ENCODE peak calls at places on chromosomes 1 and 21, in seven cellular contexts. Z is cardiac muscle cell, W is AG10803, Q is colonic mucosa, S is A549, J is PC-3, I is SK-N-SH. L is an unnamed sample.

GRCh38 chr1:111216751-111217150 is 10.8 kb upstream of the CHI3L2 start:
- DNase-seq in S (no peak), Q (no peak), J (no peak), Z (no peak), W (no peak), I (no peak), L (no peak)

GRCh38 chr1:47881505-47882442 is 115.4 kb downstream of the TRABD2B start:
- DNase-seq in S (no peak), Q (no peak), I (peak; percentile 84), Z (no peak), W (peak; percentile 81), J (no peak), L (peak; percentile 94)

GRCh38 chr1:42479621-42480020 is 16.5 kb downstream of the CCDC30 start:
- DNase-seq in J (peak; percentile 55), S (peak; percentile 53), I (no peak), W (peak; percentile 5), Q (no peak), Z (no peak), L (peak; percentile 6)

GRCh38 chr1:206685749-206686485 is 1.2 kb downstream of the MAPKAPK2 start:
- DNase-seq in Z (peak; percentile 88), W (peak; percentile 74), Q (peak; percentile 56), I (peak; percentile 78), J (peak; percentile 83), S (peak; percentile 38), L (peak; percentile 64)

GRCh38 chr1:110383311-110383990 is 7.4 kb downstream of the SLC16A4 start:
- DNase-seq in Z (no peak), W (peak; percentile 37), I (no peak), Q (no peak), J (peak; percentile 76), S (peak; percentile 9), L (peak; percentile 50)

GRCh38 chr21:15706686-15707085 is 23.1 kb upstream of the USP25 start:
- DNase-seq in W (peak; percentile 97), J (peak; percentile 99), Z (no peak), Q (peak; percentile 53), S (peak; percentile 66), I (no peak), L (peak; percentile 96)

GRCh38 chr1:213418268-213419068 is 367.4 kb downstream of the RPS6KC1 start:
- DNase-seq in W (no peak), J (no peak), S (no peak), Q (no peak), Z (no peak), I (no peak), L (no peak)

GRCh38 chr1:51661081-51661518 is 44.2 kb downstream of the OSBPL9 start:
- DNase-seq in S (peak; percentile 58), J (peak; percentile 87), I (no peak), W (peak; percentile 98), Q (no peak), Z (peak; percentile 22), L (peak; percentile 90)

GRCh38 chr1:11729498-11730428 is 6.2 kb upstream of the AGTRAP start:
- DNase-seq in S (no peak), Z (no peak), I (no peak), W (no peak), J (no peak), Q (peak; percentile 34), L (no peak)

GRCh38 chr1:79716481-79716880 is 710.0 kb upstream of the ADGRL4 start:
- DNase-seq in W (peak; percentile 54), Q (no peak), I (no peak), J (peak; percentile 69), Z (no peak), S (peak; percentile 4), L (peak; percentile 57)

GRCh38 chr1:203173566-203173965 is 2.1 kb downstream of the MYBPH start:
- DNase-seq in Z (no peak), S (no peak), I (no peak), Q (no peak), W (no peak), J (no peak), L (no peak)

GRCh38 chr1:63453232-63453631 is 69.8 kb downstream of the ITGB3BP start:
- DNase-seq in Q (no peak), S (no peak), I (no peak), Z (no peak), W (no peak), J (no peak), L (no peak)

GRCh38 chr1:76284842-76285241 is 210.3 kb downstream of the ST6GALNAC3 start:
- DNase-seq in Q (no peak), S (no peak), W (no peak), Z (no peak), J (no peak), I (no peak), L (no peak)

DNA sequence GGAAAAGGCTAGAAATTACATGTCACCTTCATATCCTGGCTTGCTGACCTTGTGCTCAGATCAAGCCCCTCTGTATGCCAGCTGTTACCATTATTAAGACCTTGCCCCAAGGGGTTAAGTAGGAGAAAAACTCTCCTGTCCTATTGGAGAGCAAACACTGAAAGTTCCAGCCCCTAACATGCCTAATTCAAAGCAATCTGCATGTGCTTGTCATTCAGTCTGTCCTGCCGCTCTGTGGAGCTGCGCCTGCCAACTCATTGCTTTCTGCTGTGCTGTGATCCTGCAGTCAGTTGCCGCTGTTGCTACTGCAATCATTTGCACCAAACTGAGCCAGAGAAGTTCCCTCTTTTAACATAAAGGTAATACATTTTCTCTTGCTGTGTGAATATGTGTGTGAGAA is 113.4 kb downstream of the DISP1 start:
- DNase-seq in S (peak; percentile 18), Z (peak; percentile 91), Q (peak; percentile 26), W (peak; percentile 23), I (peak; percentile 44), J (peak; percentile 28), L (peak; percentile 39)
- H3K4me3 ChIP-seq in S (no peak overlapping the region), Z (peak overlapping the region; percentile 37), Q (no peak overlapping the region), W (no peak overlapping the region), I (no peak overlapping the region), J (no peak overlapping the region), L (no peak overlapping the region)

GRCh38 chr21:21714396-21714795 is 716.2 kb downstream of the NCAM2 start:
- DNase-seq in W (peak; percentile 92), S (no peak), J (peak; percentile 5), I (no peak), Q (no peak), Z (no peak), L (peak; percentile 84)

GRCh38 chr21:21712761-21713558 is 714.8 kb downstream of the NCAM2 start:
- DNase-seq in I (no peak), Z (no peak), W (peak; percentile 79), J (no peak), Q (no peak), S (no peak), L (peak; percentile 40)

GRCh38 chr21:21715286-21715969 is 717.2 kb downstream of the NCAM2 start:
- DNase-seq in Q (no peak), Z (no peak), S (no peak), J (peak; percentile 3), I (no peak), W (peak; percentile 89), L (peak; percentile 83)
- H3K4me3 ChIP-seq in Q (no peak overlapping the region), Z (no peak overlapping the region), S (no peak overlapping the region), J (no peak overlapping the region), I (no peak overlapping the region), W (no peak overlapping the region), L (no peak overlapping the region)

GRCh38 chr21:39602793-39603192 is 9.9 kb upstream of the B3GALT5 start:
- DNase-seq in W (no peak), Q (no peak), S (no peak), J (no peak), Z (no peak), I (no peak), L (no peak)
- H3K4me3 ChIP-seq in W (no peak overlapping the region), Q (no peak overlapping the region), S (no peak overlapping the region), J (no peak overlapping the region), Z (no peak overlapping the region), I (no peak overlapping the region), L (no peak overlapping the region)

GRCh38 chr1:230212405-230212936 is 145.4 kb downstream of the GALNT2 start:
- DNase-seq in S (no peak), Z (no peak), I (no peak), W (no peak), Q (no peak), J (no peak), L (no peak)
- H3K4me3 ChIP-seq in S (no peak overlapping the region), Z (no peak overlapping the region), I (no peak overlapping the region), W (no peak overlapping the region), Q (no peak overlapping the region), J (no peak overlapping the region), L (no peak overlapping the region)

DNA sequence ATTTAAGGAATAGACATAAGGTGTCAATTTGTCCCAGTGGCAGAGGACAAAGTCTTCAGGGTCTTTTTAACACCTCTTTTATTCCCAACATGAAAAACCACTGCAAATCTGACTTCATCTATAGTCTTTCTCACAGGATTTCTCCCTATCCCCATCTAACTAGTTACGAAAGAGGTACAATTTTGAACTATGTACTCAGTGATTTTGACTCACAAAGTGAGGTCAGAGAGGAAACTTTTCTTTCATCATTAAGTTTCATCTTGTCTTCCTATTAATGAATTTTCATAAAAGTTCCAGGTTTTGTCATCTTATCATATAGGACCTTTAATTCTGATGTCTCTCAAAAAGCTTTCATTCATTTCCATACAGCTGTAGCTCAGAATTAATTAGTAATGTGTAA is 63.3 kb downstream of the ASH1L start:
- DNase-seq in W (peak; percentile 26), Q (no peak), J (no peak), Z (no peak), S (no peak), I (no peak), L (peak; percentile 65)
- H3K4me3 ChIP-seq in W (no peak overlapping the region), Q (no peak overlapping the region), J (no peak overlapping the region), Z (no peak overlapping the region), S (no peak overlapping the region), I (no peak overlapping the region), L (no peak overlapping the region)